ENCODE peak calls at places on chromosome 13, in eight cellular contexts. N is osteoblast; E is endodermal cell; H is body of pancreas; J is PC-3; L is right cardiac atrium; T is MM.1S; X is CD4-positive, CD25-positive, alpha-beta regulatory T cell. D is an unnamed sample.
A peak's percentile ranks its signal among the peaks of the same experiment; 100 is the strongest.

GRCh38 chr13:77904031-77904430 is 14.6 kb downstream of the EDNRB start:
- DNase-seq in N (no peak), E (no peak), H (no peak), J (no peak), L (no peak), T (no peak), X (no peak), D (no peak)

GRCh38 chr13:75550159-75550567 is 572 bp downstream of the UCHL3 start:
- DNase-seq in N (no peak), E (no peak), H (peak; percentile 41), J (peak; percentile 75), L (no peak), T (peak; percentile 22), X (no peak), D (peak; percentile 70)

GRCh38 chr13:47896546-47896945 is 104.5 kb downstream of the SUCLA2 start:
- DNase-seq in N (no peak), E (no peak), H (peak; percentile 11), J (no peak), L (no peak), T (no peak), X (no peak), D (no peak)

GRCh38 chr13:21970172-21970571 is 299.3 kb downstream of the FGF9 start:
- DNase-seq in N (no peak), E (no peak), H (no peak), J (no peak), L (no peak), T (no peak), X (no peak), D (no peak)

GRCh38 chr13:37598572-37598971 is at the start of gene POSTN:
- DNase-seq in N (no peak), E (no peak), H (no peak), J (no peak), L (no peak), T (no peak), X (no peak), D (peak; percentile 82)

GRCh38 chr13:59458908-59459579 is 704.7 kb downstream of the DIAPH3 start:
- DNase-seq in N (peak; percentile 63), E (no peak), H (no peak), J (peak; percentile 76), L (peak; percentile 59), T (no peak), X (no peak), D (peak; percentile 92)

GRCh38 chr13:31038834-31039552 is 106.5 kb downstream of the TEX26 start:
- DNase-seq in N (peak; percentile 42), E (no peak), H (no peak), J (peak; percentile 63), L (no peak), T (peak; percentile 44), X (no peak), D (peak; percentile 54)

GRCh38 chr13:52707375-52707774 is 32.2 kb downstream of the CNMD start:
- DNase-seq in N (no peak), E (no peak), H (no peak), J (no peak), L (no peak), T (no peak), X (no peak), D (no peak)

GRCh38 chr13:43268632-43269031 is 245.2 kb downstream of the DNAJC15 start:
- DNase-seq in N (no peak), E (no peak), H (no peak), J (no peak), L (no peak), T (no peak), X (no peak), D (peak; percentile 75)

GRCh38 chr13:26965976-26966375 is 205.4 kb upstream of the GPR12 start:
- DNase-seq in N (no peak), E (no peak), H (peak; percentile 86), J (no peak), L (peak; percentile 90), T (no peak), X (no peak), D (peak; percentile 93)

DNA sequence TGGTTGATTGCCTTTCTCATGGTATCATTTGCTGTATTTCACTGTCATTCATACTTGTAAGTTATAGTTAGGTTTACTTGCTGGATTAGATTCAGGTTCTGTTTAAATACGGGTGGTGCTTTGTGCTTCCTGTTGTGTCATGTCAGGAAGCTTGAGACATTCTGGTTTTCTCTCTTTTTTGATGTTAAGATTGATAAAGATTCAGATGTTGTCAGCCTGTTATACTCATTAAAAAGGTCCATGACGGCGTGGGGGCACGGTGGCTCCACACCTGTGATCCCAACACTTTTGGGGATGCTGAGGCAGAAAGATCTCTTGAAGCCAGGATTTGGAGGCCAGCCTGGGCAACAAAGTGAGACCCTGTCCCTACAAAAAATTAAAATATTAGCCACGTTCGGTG is 45.7 kb downstream of the NAA16 start:
- DNase-seq in N (no peak), E (no peak), H (no peak), J (peak; percentile 35), L (no peak), T (no peak), X (peak; percentile 69), D (no peak)
- H3K4me1 ChIP-seq in N (no peaks in the 10 kb centered on the region), E (no peaks in the 10 kb centered on the region), H (peaks cover 8% of the 10 kb centered on the region), J (peaks cover 24% of the 10 kb centered on the region), L (no peaks in the 10 kb centered on the region), T (no peaks in the 10 kb centered on the region), X (peaks cover 71% of the 10 kb centered on the region), D (no peaks in the 10 kb centered on the region)

DNA sequence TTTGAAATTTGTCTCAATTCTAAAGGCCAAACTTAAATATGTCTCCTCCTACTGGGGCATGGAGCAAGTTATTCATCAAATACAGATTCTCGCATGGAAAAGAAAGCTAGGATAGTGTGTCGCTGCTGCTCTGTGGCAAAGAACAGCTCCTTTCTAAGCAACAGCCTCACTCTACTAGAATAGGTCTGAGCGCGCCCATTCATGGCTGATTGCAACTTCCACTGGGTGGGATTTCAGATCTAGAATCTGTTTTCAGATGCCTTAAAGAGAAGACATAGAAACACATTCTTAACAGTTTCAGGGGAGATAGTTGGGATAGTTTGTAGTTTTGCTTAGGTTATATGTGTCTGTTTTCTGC is 2.4 kb downstream of the RGCC start:
- DNase-seq in N (no peak), E (no peak), H (no peak), J (no peak), L (no peak), T (no peak), X (peak; percentile 13), D (no peak)
- H3K4me3 ChIP-seq in N (no peak overlapping the region), E (no peak overlapping the region), H (no peak overlapping the region), J (no peak overlapping the region), L (peak overlapping the region; percentile 76), T (no peak overlapping the region), X (peak overlapping the region; percentile 94), D (no peak overlapping the region)

DNA sequence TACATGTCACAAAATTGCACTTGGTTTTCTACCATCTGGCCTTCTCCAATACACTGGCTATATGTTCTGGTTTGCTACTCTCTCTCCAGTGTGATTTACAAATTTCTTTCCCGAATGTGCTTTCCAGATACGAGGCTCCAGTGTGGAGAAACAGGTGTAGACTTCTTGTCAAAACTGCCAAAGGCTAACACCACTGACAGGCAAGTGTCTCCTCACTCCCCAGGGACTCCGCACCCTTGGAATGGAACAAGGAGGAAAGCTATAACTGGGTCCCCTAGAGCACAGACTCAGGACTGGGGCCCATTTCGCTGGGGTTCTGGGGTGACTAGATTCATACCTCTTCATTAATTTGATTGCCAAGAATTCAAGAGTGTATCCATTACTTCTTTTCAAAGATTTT is 161.8 kb downstream of the FOXO1 start:
- DNase-seq in N (no peak), E (no peak), H (no peak), J (no peak), L (no peak), T (no peak), X (no peak), D (no peak)
- H3K4me1 ChIP-seq in N (peaks cover 25% of the 10 kb centered on the region), E (peaks cover 7% of the 10 kb centered on the region), H (peaks cover 4% of the 10 kb centered on the region), J (peaks cover 18% of the 10 kb centered on the region), L (peaks cover 2% of the 10 kb centered on the region), T (no peaks in the 10 kb centered on the region), X (peaks cover 15% of the 10 kb centered on the region), D (no peaks in the 10 kb centered on the region)

DNA sequence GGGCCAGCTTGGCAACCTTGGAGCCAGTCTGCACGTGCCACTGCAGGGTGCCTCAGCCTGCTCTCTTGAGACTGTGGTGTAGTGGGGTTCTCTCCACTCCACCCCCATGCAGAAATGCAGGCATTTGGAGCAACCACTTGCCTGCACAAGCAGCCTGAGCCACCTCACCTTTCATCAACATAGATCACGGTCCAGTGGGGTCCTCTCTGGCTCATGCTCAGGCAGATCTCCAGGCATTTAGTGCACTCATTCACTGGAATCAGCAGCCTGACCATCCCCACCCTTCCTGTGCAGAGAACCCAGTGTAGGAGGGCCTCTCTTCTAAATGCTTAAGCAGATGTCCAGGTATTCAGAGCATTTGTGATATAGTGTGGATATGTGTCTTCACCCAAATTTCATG is 2330.1 kb downstream of the PCDH9 start:
- DNase-seq in N (no peak), E (no peak), H (no peak), J (no peak), L (no peak), T (no peak), X (no peak), D (no peak)
- H3K4me3 ChIP-seq in N (no peak overlapping the region), E (no peak overlapping the region), H (no peak overlapping the region), J (no peak overlapping the region), L (no peak overlapping the region), T (no peak overlapping the region), X (no peak overlapping the region), D (no peak overlapping the region)

GRCh38 chr13:97222934-97223710 is 989 bp downstream of the MBNL2 start:
- DNase-seq in N (no peak), E (no peak), H (no peak), J (peak; percentile 34), L (no peak), T (no peak), X (peak; percentile 20), D (no peak)
- H3K4me1 ChIP-seq in N (peaks cover 30% of the 10 kb centered on the region), E (peaks cover 12% of the 10 kb centered on the region), H (peaks cover 41% of the 10 kb centered on the region), J (peaks cover 37% of the 10 kb centered on the region), L (peaks cover 13% of the 10 kb centered on the region), T (peaks cover 20% of the 10 kb centered on the region), X (peaks cover 55% of the 10 kb centered on the region), D (peaks cover 36% of the 10 kb centered on the region)

D was measured in cardiac muscle cell.